ENCODE peak calls at places on chromosomes 12 and 14, in ten cellular contexts. U, G, M, O, C, S, K, H, W and F are unnamed samples.

GRCh38 chr12:116931665-116932064 is 20.9 kb downstream of the FBXW8 start:
- DNase-seq in G (no peak), M (no peak), H (no peak), W (no peak), K (no peak), O (no peak), S (no peak), U (no peak), C (no peak), F (no peak)

GRCh38 chr12:29944269-29945000 is 160.7 kb upstream of the TMTC1 start:
- DNase-seq in O (peak), M (no peak), W (no peak), H (no peak), U (no peak), K (no peak), S (no peak), C (no peak), G (no peak), F (no peak)

GRCh38 chr14:50381823-50382287 is 14.8 kb downstream of the CDKL1 start:
- DNase-seq in O (no peak), U (no peak), S (no peak), C (no peak), K (no peak), G (no peak), W (no peak), M (no peak), H (no peak), F (no peak)

GRCh38 chr12:130568546-130568945 is 147.6 kb downstream of the RIMBP2 start:
- DNase-seq in M (no peak), C (no peak), K (no peak), G (no peak), W (no peak), U (no peak), H (no peak), O (no peak), S (no peak), F (no peak)

GRCh38 chr12:253116-253831 is 9.4 kb downstream of the SLC6A13 start:
- DNase-seq in K (no peak), U (no peak), O (no peak), W (no peak), M (no peak), H (no peak), G (no peak), C (no peak), S (no peak), F (no peak)

GRCh38 chr14:71478542-71478941 is 453.7 kb upstream of the RGS6 start:
- DNase-seq in O (no peak), M (no peak), S (no peak), U (no peak), W (no peak), G (no peak), H (no peak), C (no peak), K (no peak), F (no peak)

GRCh38 chr12:53299101-53299453 is 418 bp upstream of the MYG1 start:
- DNase-seq in G (no peak), U (no peak), W (no peak), O (peak), S (no peak), H (no peak), M (no peak), C (peak), K (peak), F (peak)

GRCh38 chr14:44712095-44712822 is 205.2 kb upstream of the FSCB start:
- DNase-seq in W (no peak), O (no peak), U (no peak), C (no peak), M (no peak), S (no peak), H (no peak), G (no peak), K (peak), F (no peak)

GRCh38 chr14:93045965-93046695 is 69.6 kb downstream of the ITPK1 start:
- DNase-seq in M (no peak), O (peak), U (no peak), W (peak), S (no peak), K (no peak), C (no peak), H (no peak), G (no peak), F (no peak)

GRCh38 chr12:46977976-46978375 is 101.4 kb upstream of the PCED1B start:
- DNase-seq in M (no peak), O (peak), H (no peak), C (no peak), W (no peak), S (no peak), K (no peak), U (no peak), G (no peak), F (no peak)

GRCh38 chr12:50142993-50143392 is 24.2 kb downstream of the CERS5 start:
- DNase-seq in S (no peak), C (no peak), K (no peak), H (no peak), U (no peak), W (no peak), G (no peak), O (no peak), M (no peak), F (no peak)

GRCh38 chr12:121214855-121215745 is 5.2 kb downstream of the P2RX4 start:
- DNase-seq in M (no peak), O (peak), G (no peak), K (no peak), W (no peak), C (peak), H (peak), S (no peak), U (no peak), F (no peak)

GRCh38 chr14:21343035-21343794 is 40.6 kb downstream of the SUPT16H start:
- DNase-seq in H (no peak), M (no peak), G (no peak), C (no peak), K (no peak), O (no peak), S (no peak), U (no peak), W (no peak), F (no peak)

GRCh38 chr14:54211562-54212308 is 185.1 kb upstream of the CDKN3 start:
- DNase-seq in H (no peak), W (no peak), U (no peak), G (no peak), M (no peak), S (no peak), C (peak), O (peak), K (no peak), F (no peak)

GRCh38 chr14:38108681-38109080 is 99.0 kb upstream of the SSTR1 start:
- DNase-seq in M (no peak), U (no peak), W (no peak), H (no peak), K (no peak), S (no peak), O (peak), G (no peak), C (no peak), F (no peak)

GRCh38 chr12:13573698-13574321 is 377.3 kb downstream of the EMP1 start:
- DNase-seq in G (no peak), M (no peak), W (no peak), O (peak), H (no peak), U (no peak), C (peak), S (no peak), K (no peak), F (no peak)

GRCh38 chr12:89433634-89434033 is 81.3 kb upstream of the DUSP6 start:
- DNase-seq in M (no peak), O (no peak), H (no peak), U (no peak), K (no peak), S (no peak), G (no peak), W (no peak), C (no peak), F (no peak)

GRCh38 chr12:54759751-54760150 is 94.6 kb upstream of the MUCL1 start:
- DNase-seq in W (no peak), S (no peak), K (no peak), O (peak), M (peak), C (no peak), H (no peak), G (no peak), U (peak), F (no peak)

GRCh38 chr12:93199831-93200236 is 177.9 kb upstream of the NUDT4 start:
- DNase-seq in O (no peak), H (no peak), W (no peak), K (no peak), S (no peak), C (no peak), U (no peak), G (no peak), M (no peak), F (no peak)

GRCh38 chr12:112843272-112843671 is 51.7 kb downstream of the RPH3A start:
- DNase-seq in W (peak), G (no peak), M (no peak), K (no peak), U (no peak), S (no peak), O (no peak), C (no peak), H (no peak), F (no peak)

GRCh38 chr12:99154264-99154982 is 493.1 kb upstream of the GARIN6 start:
- DNase-seq in M (peak), U (no peak), C (no peak), K (no peak), O (no peak), G (no peak), H (peak), W (no peak), S (no peak), F (no peak)

GRCh38 chr14:36556811-36557433 is 25.5 kb downstream of the NKX2-8 start:
- DNase-seq in S (no peak), K (no peak), H (no peak), M (no peak), O (peak), C (peak), G (no peak), W (peak), U (peak), F (peak)

GRCh38 chr12:2358986-2359658 is 306.3 kb downstream of the CACNA1C start:
- DNase-seq in W (no peak), U (no peak), G (no peak), S (no peak), C (no peak), M (no peak), K (no peak), O (no peak), H (no peak), F (no peak)

GRCh38 chr12:97464241-97465011 is 1.8 kb downstream of the RMST start:
- DNase-seq in K (no peak), W (no peak), M (peak), H (no peak), C (no peak), S (no peak), U (no peak), O (no peak), G (no peak), F (no peak)

GRCh38 chr14:60646202-60646886 is 2.9 kb downstream of the SIX1 start:
- DNase-seq in G (no peak), M (peak), U (peak), C (no peak), S (no peak), K (no peak), H (no peak), W (no peak), O (peak), F (no peak)

GRCh38 chr12:87405918-87406317 is 623.3 kb downstream of the C12orf50 start:
- DNase-seq in M (no peak), U (no peak), C (peak), S (no peak), K (no peak), G (no peak), H (no peak), O (peak), W (no peak), F (no peak)

GRCh38 chr12:113007166-113007565 is 28.8 kb downstream of the OAS2 start:
- DNase-seq in U (no peak), C (no peak), K (no peak), S (no peak), O (peak), W (no peak), H (no peak), G (no peak), M (no peak), F (no peak)

DNA sequence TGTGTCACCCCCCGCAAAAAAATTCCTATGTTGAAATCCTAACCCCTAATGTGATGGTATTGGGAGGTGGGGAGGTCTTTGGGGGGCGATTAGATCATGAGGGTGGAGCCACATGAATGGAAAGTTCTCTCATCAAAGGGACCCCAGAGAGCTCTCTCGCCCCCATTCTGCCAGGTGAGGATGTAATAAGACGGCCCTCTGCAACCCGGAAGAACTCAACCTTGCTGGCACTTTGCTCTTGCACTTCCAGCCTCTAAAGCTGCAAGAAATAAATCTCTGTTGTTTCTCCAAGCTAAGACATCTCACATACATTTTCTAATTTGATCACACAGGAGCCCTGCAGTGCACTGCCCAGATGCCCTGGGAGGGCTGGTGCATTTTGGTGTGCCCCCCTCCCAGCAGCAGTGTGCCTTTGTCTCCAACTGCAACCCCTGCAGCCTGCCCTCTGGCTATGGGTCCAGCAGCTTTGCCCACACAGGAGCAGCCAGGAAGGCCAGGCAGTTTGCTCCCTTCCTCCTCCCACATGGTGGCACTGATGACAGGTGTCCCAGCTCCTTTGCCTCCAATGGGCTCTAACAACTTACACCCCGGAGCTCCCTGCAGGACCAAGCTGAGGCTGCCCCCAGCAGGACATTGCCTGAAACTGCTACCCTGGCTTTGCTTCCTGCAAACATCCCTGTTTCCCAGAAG is 59.3 kb downstream of the C14orf132 start:
- DNase-seq in K (no peak), H (peak), W (peak), M (peak), G (no peak), C (peak), O (peak), U (peak), S (no peak), F (no peak)
- TF ChIP-seq CTCF in K (peak), H (peak), W (peak), M (peak), G (peak), C (peak), O (peak), U (no peak), S (peak), F (no peak)

GRCh38 chr12:25295361-25295760 is 44.6 kb upstream of the KRAS start:
- DNase-seq in K (no peak), W (no peak), M (no peak), U (no peak), S (no peak), C (no peak), G (no peak), O (no peak), H (no peak), F (no peak)

GRCh38 chr12:25287610-25288009 is 36.9 kb upstream of the KRAS start:
- DNase-seq in G (no peak), H (no peak), C (no peak), S (no peak), O (no peak), W (no peak), K (no peak), M (no peak), U (no peak), F (no peak)

GRCh38 chr12:25293596-25293995 is 42.9 kb upstream of the KRAS start:
- DNase-seq in U (no peak), H (no peak), G (no peak), C (no peak), W (no peak), O (no peak), M (no peak), K (no peak), S (no peak), F (no peak)
- TF ChIP-seq CTCF in U (no peak), H (no peak), G (no peak), C (no peak), W (no peak), O (no peak), M (no peak), K (no peak), S (no peak), F (no peak)

GRCh38 chr12:57846577-57847319 is at the start of gene CTDSP2:
- DNase-seq in O (peak), S (peak), W (peak), G (peak), U (peak), K (peak), M (peak), C (peak), H (peak), F (peak)
- TF ChIP-seq CTCF in O (no peak), S (peak), W (no peak), G (no peak), U (no peak), K (no peak), M (no peak), C (no peak), H (no peak), F (no peak)

GRCh38 chr12:126108247-126108646 is 1043.0 kb downstream of the AACS start:
- DNase-seq in M (no peak), O (no peak), H (no peak), G (no peak), S (no peak), W (no peak), K (no peak), C (no peak), U (no peak), F (no peak)
- TF ChIP-seq CTCF in M (no peak), O (no peak), H (no peak), G (no peak), S (no peak), W (no peak), K (no peak), C (no peak), U (no peak), F (no peak)

DNA sequence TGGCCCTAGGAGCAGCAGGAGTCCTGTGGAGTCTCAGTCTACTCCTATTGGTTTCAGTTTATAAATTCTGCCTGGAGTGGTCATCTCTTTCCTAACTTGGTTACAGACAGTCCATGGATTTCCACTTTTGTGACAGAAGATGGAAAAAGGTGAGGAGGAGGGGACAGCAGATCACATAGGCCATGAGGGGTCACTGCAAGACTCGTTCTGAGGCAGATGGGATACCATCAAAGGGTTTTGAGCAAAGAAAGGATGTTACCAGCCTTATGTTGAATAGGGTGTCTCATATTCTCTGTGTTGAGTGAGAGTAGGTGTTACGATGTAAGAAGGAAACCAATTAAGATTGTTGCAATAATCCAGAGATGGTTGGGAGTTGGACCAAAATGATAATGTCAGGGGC is 15.3 kb downstream of the PDE3A start:
- DNase-seq in W (no peak), C (no peak), O (no peak), M (no peak), U (no peak), G (no peak), K (no peak), H (no peak), S (no peak), F (no peak)
- TF ChIP-seq CTCF in W (no peak), C (no peak), O (no peak), M (peak), U (no peak), G (no peak), K (no peak), H (no peak), S (no peak), F (no peak)

DNA sequence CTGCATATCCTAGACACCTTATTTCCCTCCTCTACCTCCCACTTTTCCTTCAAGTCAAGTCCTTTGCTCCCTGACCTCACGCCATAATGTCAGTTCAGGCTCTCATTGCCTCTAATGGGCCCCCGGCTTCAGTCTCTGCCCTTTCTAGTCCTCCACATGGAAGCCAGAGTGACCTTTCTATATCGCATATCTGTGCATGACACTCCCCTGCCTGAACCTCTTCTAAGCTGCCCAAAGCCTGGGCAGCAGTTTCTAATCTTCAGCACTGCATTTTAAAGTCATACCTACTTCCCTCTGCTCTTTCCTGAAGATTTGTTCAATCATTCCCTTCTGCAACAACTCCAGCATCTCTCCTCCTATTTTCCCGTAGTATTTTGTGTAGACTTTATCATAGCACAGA is 45.5 kb downstream of the ESR2 start:
- DNase-seq in W (no peak), U (no peak), G (no peak), C (no peak), M (no peak), K (no peak), O (no peak), H (no peak), S (no peak), F (no peak)
- TF ChIP-seq CTCF in W (no peak), U (no peak), G (no peak), C (no peak), M (no peak), K (no peak), O (no peak), H (no peak), S (no peak), F (no peak)

GRCh38 chr14:30656190-30656632 is 34.1 kb downstream of the SCFD1 start:
- DNase-seq in U (peak), W (peak), S (no peak), H (peak), G (no peak), O (peak), M (peak), K (no peak), C (peak), F (no peak)
- TF ChIP-seq CTCF in U (peak), W (peak), S (peak), H (peak), G (peak), O (peak), M (peak), K (peak), C (peak), F (peak)